ENCODE peak calls at places on chromosomes 4 and X, in five cellular contexts. T is PC-3; N is Peyer's patch; L is CD8-positive, alpha-beta memory T cell; B is left lung. H is an unnamed sample. For H3K9me3, the result is how much of the 10 kb centered on the place peaks cover.

GRCh38 chr4:135718019-135718418 is 1516.4 kb upstream of the PABPC4L start:
- DNase-seq in N (no peak), T (peak), L (no peak), B (no peak), H (no peak)

GRCh38 chrX:54786972-54787371 is 11.1 kb downstream of the ITIH6 start:
- DNase-seq in B (no peak), T (peak), L (peak), N (no peak), H (no peak)

GRCh38 chr4:119050501-119051090 is 85.0 kb upstream of the MYOZ2 start:
- DNase-seq in N (no peak), T (peak), B (no peak), L (no peak), H (no peak)

GRCh38 chr4:141328550-141329173 is 108.0 kb downstream of the ZNF330 start:
- DNase-seq in L (no peak), N (no peak), B (no peak), T (peak), H (no peak)

GRCh38 chrX:154409222-154409871 is at the start of gene DNASE1L1:
- DNase-seq in T (peak), N (peak), L (no peak), B (peak), H (peak)

GRCh38 chr4:188042191-188042590 is 46.6 kb downstream of the ZFP42 start:
- DNase-seq in L (no peak), B (no peak), T (no peak), N (no peak), H (no peak)

GRCh38 chr4:104394409-104394813 is 100.3 kb downstream of the CXXC4 start:
- DNase-seq in B (peak), T (no peak), N (no peak), L (no peak), H (no peak)

GRCh38 chrX:40087574-40088298 is 10.0 kb downstream of the BCOR start:
- DNase-seq in B (no peak), N (no peak), T (no peak), L (no peak), H (no peak)

GRCh38 chr4:89897867-89898266 is 3.2 kb downstream of the MMRN1 start:
- DNase-seq in N (no peak), L (no peak), B (no peak), T (no peak), H (no peak)

GRCh38 chrX:148878371-148878770 is 378.0 kb downstream of the AFF2 start:
- DNase-seq in L (no peak), T (no peak), B (no peak), N (no peak), H (no peak)

GRCh38 chrX:64894454-64895038 is 81.7 kb downstream of the ZC4H2 start:
- DNase-seq in T (peak), B (no peak), N (peak), L (no peak), H (no peak)

GRCh38 chrX:153477039-153477438 is 6.7 kb upstream of the HAUS7 start:
- DNase-seq in L (no peak), N (no peak), B (no peak), T (no peak), H (no peak)

GRCh38 chr4:26020896-26021295 is 106.9 kb downstream of the SMIM20 start:
- DNase-seq in L (no peak), N (no peak), T (no peak), B (no peak), H (no peak)

GRCh38 chrX:129654652-129655546 is at the start of gene APLN:
- DNase-seq in B (peak), L (peak), N (no peak), T (peak), H (peak)

GRCh38 chr4:142697928-142698327 is 148.2 kb downstream of the INPP4B start:
- DNase-seq in B (no peak), T (no peak), N (no peak), L (no peak), H (no peak)

GRCh38 chrX:25175743-25176142 is 160.0 kb upstream of the ARX start:
- DNase-seq in B (no peak), N (no peak), T (no peak), L (no peak), H (no peak)

GRCh38 chrX:129496625-129497024 is 26.7 kb downstream of the SMARCA1 start:
- DNase-seq in N (no peak), B (no peak), L (no peak), T (peak), H (no peak)

GRCh38 chr4:101065935-101066485 is 281.3 kb downstream of the PPP3CA start:
- DNase-seq in T (no peak), B (no peak), L (no peak), N (no peak), H (no peak)

GRCh38 chr4:57550143-57550542 is 440.0 kb upstream of the IGFBP7 start:
- DNase-seq in L (no peak), T (no peak), B (no peak), N (no peak), H (no peak)

GRCh38 chr4:116099596-116099995 is 985.8 kb downstream of the TRAM1L1 start:
- DNase-seq in N (no peak), L (no peak), T (peak), B (no peak), H (no peak)

GRCh38 chr4:165972747-165973146 is 99.7 kb downstream of the TLL1 start:
- DNase-seq in L (no peak), B (no peak), N (no peak), T (peak), H (no peak)

GRCh38 chr4:153792007-153792892 is 3.4 kb upstream of the SFRP2 start:
- DNase-seq in B (peak), T (no peak), N (peak), L (no peak), H (peak)

GRCh38 chr4:41838590-41838989 is 90.1 kb upstream of the PHOX2B start:
- DNase-seq in B (no peak), L (no peak), T (no peak), N (no peak), H (no peak)

GRCh38 chrX:139834879-139835278 is 98.0 kb downstream of the ATP11C start:
- DNase-seq in T (no peak), B (no peak), L (no peak), N (no peak), H (no peak)

GRCh38 chrX:139831689-139832456 is 101.0 kb downstream of the ATP11C start:
- DNase-seq in B (no peak), L (no peak), N (no peak), T (peak), H (no peak)

GRCh38 chrX:139828830-139829229 is 104.0 kb downstream of the ATP11C start:
- DNase-seq in T (no peak), B (no peak), L (no peak), N (no peak), H (no peak)

GRCh38 chrX:139831017-139831416 is 101.8 kb downstream of the ATP11C start:
- DNase-seq in N (no peak), B (no peak), T (no peak), L (no peak), H (no peak)

DNA sequence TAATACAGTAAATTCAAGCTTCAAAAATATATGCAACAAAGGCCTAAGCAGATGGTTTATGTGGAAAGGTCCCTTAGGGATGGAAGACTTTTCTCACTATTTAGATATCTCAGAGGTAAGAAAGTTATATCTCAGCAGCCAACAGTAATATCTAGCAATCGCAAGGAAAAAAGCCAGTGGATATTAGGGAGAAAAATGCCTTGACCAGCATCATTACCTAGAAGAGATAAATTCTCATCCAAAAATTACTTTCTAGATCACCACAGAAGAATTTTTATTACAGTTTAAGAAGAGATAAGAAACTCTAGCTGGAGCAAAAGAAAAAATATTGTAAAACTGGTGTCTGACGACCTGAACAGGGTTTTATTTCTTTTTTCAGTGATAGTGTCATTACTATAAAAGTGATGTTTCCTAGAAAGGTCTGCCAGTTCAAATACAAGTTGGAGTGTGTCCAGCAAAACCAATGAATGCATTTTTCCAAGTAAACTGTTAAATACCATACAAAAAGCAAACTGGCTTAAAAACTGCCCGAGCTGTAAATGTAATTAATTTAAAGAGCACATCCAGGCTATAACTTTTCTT is 100.0 kb downstream of the ATP11C start:
- DNase-seq in T (peak), L (no peak), N (no peak), B (no peak), H (no peak)
- H3K27ac ChIP-seq in T (no peak), L (no peak), N (no peak), B (no peak), H (no peak)

DNA sequence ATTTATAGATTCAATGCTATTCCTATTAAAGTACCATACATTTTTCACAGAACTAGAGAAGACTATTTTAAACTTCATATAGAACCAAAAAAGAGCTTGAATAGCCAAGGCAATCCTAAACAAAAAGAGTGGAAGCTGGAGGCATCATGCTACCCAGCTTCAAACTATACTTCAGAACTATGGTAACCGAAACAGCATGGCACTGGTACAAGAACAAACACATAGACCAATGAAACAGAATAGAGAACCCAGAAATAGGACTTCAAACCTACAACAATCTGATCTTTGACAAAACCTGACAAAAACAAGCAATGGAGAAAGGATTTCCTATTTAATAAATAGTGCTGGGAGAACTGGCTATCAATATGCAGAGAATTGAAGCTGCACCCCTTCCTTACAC is 134.2 kb upstream of the PAQR3 start:
- DNase-seq in T (no peak), L (no peak), B (no peak), N (no peak), H (no peak)
- H3K9me3 ChIP-seq in T (under half), L (under half), B (under half), N (under half), H (under half)

GRCh38 chr4:8127051-8127798 is 31.4 kb downstream of the ABLIM2 start:
- DNase-seq in B (peak), N (no peak), L (no peak), T (no peak), H (no peak)
- H3K27ac ChIP-seq in B (no peak), N (no peak), L (no peak), T (no peak), H (no peak)

GRCh38 chrX:144592036-144592435 is 655.3 kb upstream of the SPANXN1 start:
- DNase-seq in T (no peak), N (no peak), L (no peak), B (no peak), H (no peak)

DNA sequence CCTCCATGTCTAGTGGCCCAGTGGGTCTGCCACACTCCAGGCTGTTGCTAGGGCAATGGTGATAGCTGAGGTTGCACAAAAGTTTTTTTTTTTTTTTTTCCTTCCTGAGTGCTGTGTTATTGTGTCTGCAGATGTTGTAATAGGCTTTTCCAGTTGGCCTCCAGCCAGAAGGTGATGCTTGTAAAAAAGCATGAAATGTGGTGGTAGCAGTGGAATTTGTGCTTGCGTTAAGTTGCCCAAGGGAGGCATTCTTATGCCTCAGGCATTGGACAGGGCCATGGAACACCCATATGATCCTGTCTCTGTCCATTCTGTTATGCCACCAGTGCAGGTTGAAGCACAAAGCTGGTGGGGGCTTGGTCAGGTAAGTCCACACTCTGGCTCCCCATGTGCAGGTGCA is 660.5 kb upstream of the SPANXN1 start:
- DNase-seq in T (peak), B (no peak), N (no peak), L (no peak), H (no peak)
- H3K9me3 ChIP-seq in T (under half), B (under half), N (under half), L (under half), H (under half)

GRCh38 chr4:148204171-148204570 is 238.0 kb downstream of the NR3C2 start:
- DNase-seq in L (no peak), T (no peak), B (no peak), N (no peak), H (no peak)
- H3K27ac ChIP-seq in L (no peak), T (no peak), B (no peak), N (no peak), H (no peak)

GRCh38 chr4:174107749-174108354 is 175.6 kb downstream of the FBXO8 start:
- DNase-seq in B (no peak), N (no peak), T (no peak), L (no peak), H (no peak)

GRCh38 chr4:174105202-174105601 is 178.3 kb downstream of the FBXO8 start:
- DNase-seq in T (no peak), B (no peak), N (no peak), L (no peak), H (no peak)

GRCh38 chr4:174116021-174116420 is 167.4 kb downstream of the FBXO8 start:
- DNase-seq in T (no peak), N (no peak), L (no peak), B (no peak), H (no peak)

GRCh38 chr4:174111350-174111888 is 172.0 kb downstream of the FBXO8 start:
- DNase-seq in N (no peak), B (no peak), T (no peak), L (no peak), H (no peak)

GRCh38 chr4:174110180-174110579 is 173.3 kb downstream of the FBXO8 start:
- DNase-seq in N (no peak), T (no peak), L (no peak), B (no peak), H (no peak)
- H3K9me3 ChIP-seq in N (under half), T (under half), L (under half), B (under half), H (under half)

GRCh38 chr4:182309877-182310276 is 66.7 kb downstream of the TENM3 start:
- DNase-seq in L (no peak), N (no peak), B (no peak), T (no peak), H (no peak)

GRCh38 chr4:182310316-182310715 is 67.1 kb downstream of the TENM3 start:
- DNase-seq in T (no peak), L (no peak), B (no peak), N (no peak), H (no peak)

GRCh38 chr4:182306792-182307507 is 63.7 kb downstream of the TENM3 start:
- DNase-seq in L (no peak), N (no peak), T (no peak), B (no peak), H (no peak)

GRCh38 chr4:182303847-182304246 is 60.6 kb downstream of the TENM3 start:
- DNase-seq in B (no peak), T (no peak), L (no peak), N (no peak), H (no peak)

GRCh38 chr4:182307746-182308145 is 64.5 kb downstream of the TENM3 start:
- DNase-seq in T (peak), N (no peak), L (no peak), B (no peak), H (peak)
- H3K27ac ChIP-seq in T (no peak), N (no peak), L (no peak), B (no peak), H (no peak)

GRCh38 chr4:1405636-1406415 is 416 bp downstream of the NKX1-1 start:
- DNase-seq in N (peak), L (no peak), T (no peak), B (peak), H (no peak)

GRCh38 chr4:1406946-1407656 is 859 bp upstream of the NKX1-1 start:
- DNase-seq in T (no peak), L (no peak), B (peak), N (no peak), H (no peak)

GRCh38 chr4:1407657-1408333 is 1.6 kb upstream of the NKX1-1 start:
- DNase-seq in L (no peak), T (no peak), N (no peak), B (peak), H (no peak)

GRCh38 chr4:1405249-1405635 is 1.0 kb downstream of the NKX1-1 start:
- DNase-seq in L (no peak), T (no peak), B (peak), N (no peak), H (no peak)

GRCh38 chr4:1406416-1406945 is at the start of gene NKX1-1:
- DNase-seq in N (no peak), T (no peak), B (peak), L (no peak), H (no peak)
- H3K9me3 ChIP-seq in N (under half), T (under half), B (under half), L (under half), H (under half)

DNA sequence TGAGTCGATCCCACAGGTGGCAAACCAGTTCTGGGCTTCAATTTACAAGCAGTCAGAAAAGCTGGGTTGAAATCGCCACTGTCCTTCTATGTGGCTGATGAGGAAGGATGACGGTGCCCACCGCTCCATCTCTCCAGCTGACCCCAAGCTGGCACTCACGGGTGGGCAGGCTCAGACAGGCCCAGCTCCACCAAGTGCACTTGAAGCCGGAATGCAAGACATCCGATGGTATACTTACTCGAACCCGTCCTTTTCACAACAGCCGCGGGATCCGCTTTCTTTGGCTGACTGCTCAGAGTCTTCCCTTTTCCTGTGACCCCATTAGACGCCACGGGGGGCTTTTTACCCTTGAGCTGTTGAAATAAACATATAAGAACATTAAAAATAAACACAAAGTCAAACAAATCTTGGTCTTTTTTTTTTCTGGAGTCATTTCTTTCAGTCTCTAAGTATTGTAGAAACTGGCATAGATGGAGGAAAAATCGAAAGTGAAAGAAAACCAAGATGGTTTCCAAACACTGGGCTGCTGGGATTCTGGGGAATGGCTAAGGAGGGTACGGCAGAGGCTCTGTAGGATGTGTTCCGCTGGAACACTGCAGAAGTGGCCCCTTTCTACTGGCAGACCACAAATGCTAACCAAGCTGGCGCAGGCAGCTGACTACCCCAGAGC is 161.0 kb downstream of the AFAP1 start:
- DNase-seq in N (peak), L (no peak), B (no peak), T (no peak), H (no peak)
- H3K27ac ChIP-seq in N (peak), L (no peak), B (peak), T (no peak), H (peak)